ENCODE peak calls at places on chromosome 13, in four cellular contexts. Z is lower lobe of right lung, I is GM12864, P is HFF-Myc. U is an unnamed sample.

GRCh38 chr13:99972190-99972731 is 694 bp upstream of the ZIC5 start:
- DNase-seq in I (no peak), P (no peak), Z (no peak), U (peak; percentile 43)

GRCh38 chr13:53513199-53513598 is 484.6 kb downstream of the OLFM4 start:
- DNase-seq in P (no peak), Z (no peak), I (no peak), U (no peak)

GRCh38 chr13:111401151-111401550 is 80.7 kb downstream of the TEX29 start:
- DNase-seq in Z (no peak), P (no peak), I (no peak), U (no peak)

GRCh38 chr13:90416938-90417337 is 930.5 kb upstream of the MIR17HG start:
- DNase-seq in P (no peak), Z (no peak), I (no peak), U (no peak)

GRCh38 chr13:29756506-29756905 is 93.9 kb downstream of the UBL3 start:
- DNase-seq in P (no peak), I (no peak), Z (no peak), U (no peak)

GRCh38 chr13:32737111-32737571 is 150.9 kb downstream of the PDS5B start:
- DNase-seq in Z (no peak), I (peak; percentile 16), P (no peak), U (no peak)

GRCh38 chr13:22880756-22881701 is 299.8 kb upstream of the SGCG start:
- DNase-seq in P (no peak), Z (no peak), I (no peak), U (no peak)

GRCh38 chr13:89627991-89628390 is 1719.5 kb upstream of the MIR17HG start:
- DNase-seq in Z (no peak), I (no peak), P (no peak), U (no peak)

GRCh38 chr13:98987275-98987674 is 9.4 kb upstream of the DOCK9 start:
- DNase-seq in Z (no peak), P (no peak), I (no peak), U (no peak)

GRCh38 chr13:75145926-75146325 is 336.0 kb downstream of the TBC1D4 start:
- DNase-seq in Z (no peak), I (no peak), P (peak; percentile 37), U (no peak)

GRCh38 chr13:49097374-49097773 is 121.7 kb downstream of the FNDC3A start:
- DNase-seq in P (no peak), I (no peak), Z (no peak), U (no peak)

GRCh38 chr13:49100637-49101570 is 119.2 kb upstream of the MLNR start:
- DNase-seq in Z (no peak), P (no peak), I (no peak), U (no peak)

GRCh38 chr13:49098198-49098597 is 121.9 kb upstream of the MLNR start:
- DNase-seq in P (peak; percentile 83), I (no peak), Z (no peak), U (no peak)

GRCh38 chr13:49099513-49099877 is 120.6 kb upstream of the MLNR start:
- DNase-seq in P (no peak), I (no peak), Z (no peak), U (no peak)

GRCh38 chr13:49098771-49099512 is 121.2 kb upstream of the MLNR start:
- DNase-seq in I (no peak), P (no peak), Z (no peak), U (no peak)
- TF ChIP-seq CTCF in I (peak; percentile 15), P (peak; percentile 23), Z (peak; percentile 60), U (no peak)

GRCh38 chr13:77565635-77566034 is 30.1 kb downstream of the SCEL start:
- DNase-seq in P (peak; percentile 6), Z (no peak), I (no peak), U (no peak)
- TF ChIP-seq CTCF in P (peak; percentile 21), Z (peak; percentile 46), I (peak; percentile 54), U (no peak)

DNA sequence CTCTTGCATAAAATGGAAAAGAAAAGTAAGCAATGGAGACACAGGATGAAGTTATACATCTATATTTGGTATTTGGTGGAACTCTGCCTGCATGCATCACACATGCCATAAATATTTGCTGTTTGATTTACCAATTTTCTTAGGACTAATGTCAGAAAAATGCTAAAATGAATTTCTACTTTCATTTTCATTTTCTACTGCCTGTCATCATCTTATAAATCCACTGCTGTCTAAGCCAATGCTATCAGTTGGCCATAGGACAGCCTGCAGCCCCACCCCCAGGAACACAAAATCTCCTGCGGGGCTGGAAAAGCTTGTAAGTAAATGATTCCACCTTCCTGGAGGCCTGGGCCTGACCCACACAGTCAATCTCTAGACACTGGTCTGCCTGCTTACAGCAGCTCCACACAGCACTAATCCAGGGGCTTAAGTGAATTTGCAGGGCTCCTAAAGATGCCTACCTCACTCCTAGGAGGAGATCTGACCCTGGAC is 122.0 kb downstream of the ENOX1 start:
- DNase-seq in Z (no peak), I (no peak), P (peak; percentile 12), U (no peak)
- TF ChIP-seq CTCF in Z (no peak), I (no peak), P (no peak), U (no peak)

DNA sequence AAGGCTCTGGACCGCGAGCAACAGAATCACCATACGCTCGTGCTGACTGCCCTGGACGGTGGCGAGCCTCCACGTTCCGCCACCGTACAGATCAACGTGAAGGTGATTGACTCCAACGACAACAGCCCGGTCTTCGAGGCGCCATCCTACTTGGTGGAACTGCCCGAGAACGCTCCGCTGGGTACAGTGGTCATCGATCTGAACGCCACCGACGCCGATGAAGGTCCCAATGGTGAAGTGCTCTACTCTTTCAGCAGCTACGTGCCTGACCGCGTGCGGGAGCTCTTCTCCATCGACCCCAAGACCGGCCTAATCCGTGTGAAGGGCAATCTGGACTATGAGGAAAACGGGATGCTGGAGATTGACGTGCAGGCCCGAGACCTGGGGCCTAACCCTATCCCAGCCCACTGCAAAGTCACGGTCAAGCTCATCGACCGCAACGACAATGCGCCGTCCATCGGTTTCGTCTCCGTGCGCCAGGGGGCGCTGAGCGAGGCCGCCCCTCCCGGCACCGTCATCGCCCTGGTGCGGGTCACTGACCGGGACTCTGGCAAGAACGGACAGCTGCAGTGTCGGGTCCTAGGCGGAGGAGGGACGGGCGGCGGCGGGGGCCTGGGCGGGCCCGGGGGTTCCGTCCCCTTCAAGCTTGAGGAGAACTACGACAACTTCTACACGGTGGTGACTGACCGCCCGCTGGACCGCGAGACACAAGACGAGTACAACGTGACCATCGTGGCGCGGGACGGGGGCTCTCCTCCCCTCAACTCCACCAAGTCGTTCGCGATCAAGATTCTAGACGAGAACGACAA is 1.8 kb downstream of the PCDH17 start:
- DNase-seq in I (no peak), P (no peak), Z (peak; percentile 62), U (peak; percentile 71)
- TF ChIP-seq CTCF in I (no peak), P (peak; percentile 28), Z (peak; percentile 56), U (peak; percentile 46)

DNA sequence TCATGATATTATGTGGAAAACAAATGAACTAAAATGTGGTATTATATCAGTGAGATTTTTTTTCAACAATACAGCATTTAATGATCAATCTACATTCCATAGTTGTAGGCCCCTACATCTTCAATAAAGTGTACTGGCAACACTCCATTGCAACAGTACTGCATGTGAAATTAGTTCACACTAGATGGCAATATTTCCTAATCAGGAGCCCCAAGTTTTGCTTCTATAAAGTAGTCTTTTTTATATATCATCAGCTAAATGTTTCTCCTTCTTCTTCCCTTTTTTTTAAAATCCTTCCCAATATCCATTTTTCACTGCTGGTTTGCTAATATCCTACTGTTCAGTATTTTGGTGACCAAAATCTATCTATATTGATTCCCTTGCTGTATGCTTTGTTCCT is 528.3 kb upstream of the ATXN8OS start:
- DNase-seq in P (no peak), Z (no peak), I (no peak), U (no peak)
- TF ChIP-seq CTCF in P (no peak), Z (no peak), I (no peak), U (no peak)

DNA sequence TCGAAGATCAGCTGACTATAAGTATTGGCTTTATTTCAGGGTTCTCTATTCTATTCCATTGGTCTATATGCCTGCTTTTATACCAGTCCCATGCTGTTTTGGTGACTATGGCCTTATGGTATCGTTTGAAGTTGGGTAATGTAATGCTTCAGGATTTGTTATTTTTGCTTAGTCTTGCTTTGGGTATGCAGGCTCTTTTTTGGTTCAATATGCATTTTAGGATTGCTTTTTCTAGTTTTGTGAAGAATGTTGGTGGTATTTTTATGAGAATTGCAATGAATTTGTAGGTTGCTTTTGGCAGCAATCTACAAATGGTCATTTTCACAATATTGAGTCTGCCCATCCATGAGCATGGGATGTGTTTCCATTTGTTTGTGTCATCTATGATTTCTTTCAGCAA is 951.9 kb upstream of the SLITRK1 start:
- DNase-seq in P (no peak), I (no peak), Z (no peak), U (no peak)
- TF ChIP-seq CTCF in P (no peak), I (no peak), Z (no peak), U (no peak)

GRCh38 chr13:113105032-113105993 is at the start of gene F7:
- DNase-seq in I (no peak), P (no peak), Z (no peak), U (no peak)
- TF ChIP-seq CTCF in I (no peak), P (no peak), Z (no peak), U (no peak)

GRCh38 chr13:97435297-97435682 is 1.3 kb downstream of the RAP2A start:
- DNase-seq in I (no peak), P (no peak), Z (no peak), U (no peak)

GRCh38 chr13:97432917-97433726 is 847 bp upstream of the RAP2A start:
- DNase-seq in P (peak; percentile 100), Z (peak; percentile 97), I (peak; percentile 100), U (peak; percentile 100)

GRCh38 chr13:97432232-97432916 is 1.6 kb upstream of the RAP2A start:
- DNase-seq in I (no peak), Z (no peak), P (no peak), U (no peak)

GRCh38 chr13:97434417-97435296 is 688 bp downstream of the RAP2A start:
- DNase-seq in P (no peak), Z (peak; percentile 64), I (no peak), U (peak; percentile 61)

GRCh38 chr13:97433727-97434416 is at the start of gene RAP2A:
- DNase-seq in Z (peak; percentile 93), I (peak; percentile 71), P (peak; percentile 67), U (peak; percentile 86)
- TF ChIP-seq CTCF in Z (no peak), I (no peak), P (no peak), U (peak; percentile 22)

DNA sequence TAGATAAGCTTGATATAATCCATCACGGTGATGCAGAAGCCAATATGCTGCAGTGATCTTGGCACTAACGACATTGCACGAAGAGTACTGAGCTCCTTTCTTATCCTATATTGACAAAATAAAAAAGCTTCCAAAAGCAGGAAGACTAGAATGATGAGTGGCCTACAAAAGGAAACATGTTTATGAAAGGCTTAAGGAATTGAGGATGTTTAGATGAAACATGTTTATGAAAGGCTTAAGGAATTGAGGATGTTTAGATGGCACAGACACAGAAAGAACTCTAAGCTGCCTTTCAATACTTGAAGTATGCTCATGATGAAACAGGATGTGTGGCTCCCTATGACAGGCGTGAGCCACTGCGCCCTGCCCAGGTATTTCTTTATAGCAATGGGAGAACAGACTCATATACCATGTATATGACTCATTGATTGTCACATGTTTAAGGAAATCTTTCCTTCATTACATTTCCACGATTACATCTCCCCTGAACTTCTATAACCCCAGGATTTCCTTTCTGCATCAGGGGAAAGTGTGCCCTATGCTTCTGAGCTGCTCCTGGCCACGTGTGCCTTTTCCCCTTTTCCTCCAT is 690.8 kb upstream of the ARGLU1 start:
- DNase-seq in Z (no peak), I (no peak), P (no peak), U (no peak)
- TF ChIP-seq CTCF in Z (no peak), I (no peak), P (no peak), U (no peak)

U was measured in right atrium auricular region.